ENCODE peak calls at places on chromosomes 16 and 17, in ten cellular contexts. J is hepatocyte; C is globus pallidus; W is prostate gland; S is stimulated activated CD8-positive, alpha-beta memory T cell treated with anti-CD3 and anti-CD28 coated beads, Interleukin-4, amount 100 ng/mL, for 24 hours; R is activated effector memory CD4-positive, alpha-beta T cell treated with anti-CD3 and anti-CD28 coated beads, Interleukin-2, amount 50 U/mL, for 16 hours; X is mucosa of gallbladder; O is NCI-H1105; A is natural killer cell; V is kidney epithelial cell. F is an unnamed sample.
A peak's percentile ranks its signal among the peaks of the same experiment; 100 is the strongest.

GRCh38 chr17:65697661-65698060 is 136.2 kb upstream of the AXIN2 start:
- DNase-seq in O (no peak), V (no peak), R (no peak), W (peak; percentile 42), S (no peak), X (no peak), C (no peak), J (peak; percentile 26), A (no peak), F (no peak)

GRCh38 chr17:8494506-8495111 is 58.9 kb downstream of the NDEL1 start:
- DNase-seq in X (no peak), J (no peak), C (no peak), A (no peak), V (no peak), W (no peak), O (no peak), S (no peak), R (no peak), F (no peak)

GRCh38 chr16:87371261-87371866 is 12.2 kb downstream of the FBXO31 start:
- DNase-seq in V (no peak), W (no peak), C (no peak), O (no peak), A (no peak), S (no peak), X (peak; percentile 42), R (no peak), J (no peak), F (no peak)

GRCh38 chr16:16086653-16087446 is 136.4 kb downstream of the ABCC6 start:
- DNase-seq in X (no peak), S (no peak), A (no peak), R (no peak), O (no peak), V (no peak), W (peak; percentile 46), C (no peak), J (no peak), F (no peak)

GRCh38 chr17:60392042-60392844 is at the start of gene USP32:
- DNase-seq in C (peak; percentile 98), X (peak; percentile 99), R (peak; percentile 99), O (peak; percentile 88), S (peak; percentile 96), A (peak; percentile 93), W (peak; percentile 98), V (peak; percentile 82), J (peak; percentile 98), F (peak; percentile 100)

GRCh38 chr16:68351991-68352431 is 41.2 kb downstream of the PRMT7 start:
- DNase-seq in A (no peak), R (no peak), O (no peak), S (no peak), X (peak; percentile 79), C (no peak), J (peak; percentile 85), V (no peak), W (peak; percentile 76), F (no peak)

GRCh38 chr17:2050871-2051387 is 4.0 kb upstream of the HIC1 start:
- DNase-seq in O (peak; percentile 16), S (no peak), W (no peak), C (no peak), R (peak; percentile 71), X (no peak), A (no peak), J (peak; percentile 72), V (no peak), F (peak; percentile 77)

GRCh38 chr17:27430882-27431491 is 25.3 kb upstream of the KSR1 start:
- DNase-seq in S (no peak), A (no peak), J (peak; percentile 52), W (no peak), O (no peak), C (no peak), R (no peak), X (peak; percentile 37), V (no peak), F (peak; percentile 93)

GRCh38 chr17:6257339-6257738 is 177.6 kb downstream of the AIPL1 start:
- DNase-seq in V (peak; percentile 73), W (no peak), S (no peak), J (no peak), A (no peak), R (no peak), O (no peak), X (no peak), C (no peak), F (no peak)

GRCh38 chr17:18261146-18261515 is 669 bp downstream of the MIEF2 start:
- DNase-seq in V (peak; percentile 69), W (peak; percentile 57), X (peak; percentile 54), O (no peak), J (peak; percentile 83), S (no peak), A (peak; percentile 42), C (no peak), R (peak; percentile 77), F (peak; percentile 81)

GRCh38 chr17:69874220-69874670 is 200.8 kb upstream of the KCNJ16 start:
- DNase-seq in A (no peak), W (no peak), V (peak; percentile 14), S (no peak), R (no peak), X (no peak), C (no peak), J (no peak), O (no peak), F (no peak)

GRCh38 chr17:30477758-30478115 is 529 bp downstream of the GOSR1 start:
- DNase-seq in C (peak; percentile 7), V (no peak), O (no peak), S (no peak), A (no peak), W (no peak), R (no peak), J (peak; percentile 35), X (no peak), F (no peak)

GRCh38 chr16:47634126-47634525 is 173.0 kb downstream of the PHKB start:
- DNase-seq in A (no peak), X (no peak), W (no peak), C (no peak), S (no peak), R (no peak), V (no peak), J (no peak), O (no peak), F (no peak)

GRCh38 chr17:8125196-8125946 is 1.5 kb upstream of the HES7 start:
- DNase-seq in A (peak; percentile 92), W (peak; percentile 80), X (peak; percentile 89), O (peak; percentile 73), R (peak; percentile 95), S (peak; percentile 77), C (peak; percentile 77), V (no peak), J (peak; percentile 88), F (peak; percentile 98)

GRCh38 chr16:27222499-27223225 is 19.3 kb downstream of the KDM8 start:
- DNase-seq in S (no peak), O (no peak), C (no peak), V (no peak), X (peak; percentile 46), R (no peak), J (no peak), W (no peak), A (no peak), F (no peak)

GRCh38 chr17:44965491-44966234 is 2.4 kb downstream of the C1QL1 start:
- DNase-seq in V (no peak), O (no peak), W (no peak), A (no peak), C (no peak), R (no peak), S (no peak), J (no peak), X (no peak), F (no peak)

GRCh38 chr16:76818611-76819181 is 372.3 kb upstream of the MON1B start:
- DNase-seq in R (no peak), V (no peak), X (no peak), J (no peak), A (no peak), W (no peak), O (no peak), S (no peak), C (no peak), F (no peak)